ENCODE peak calls at places on chromosomes 1 and 21, in seven cellular contexts. C, F, J, Q, W, E and D are unnamed samples. For H3K4me1, the result is how much of the 10 kb centered on the place peaks cover.

GRCh38 chr1:51439895-51440294 is 79.2 kb downstream of the EPS15 start:
- DNase-seq in C (no peak), F (no peak), J (no peak), Q (no peak), W (no peak), E (no peak), D (no peak)

GRCh38 chr1:212609701-212610574 is 1.4 kb downstream of the ATF3 start:
- DNase-seq in C (peak), F (peak), J (no peak), Q (no peak), W (no peak), E (no peak), D (no peak)

GRCh38 chr1:25026757-25027450 is 96.8 kb upstream of the RUNX3 start:
- DNase-seq in C (no peak), F (no peak), J (no peak), Q (no peak), W (no peak), E (no peak), D (peak)

GRCh38 chr1:54863267-54863665 is 23.7 kb downstream of the DHCR24 start:
- DNase-seq in C (no peak), F (no peak), J (no peak), Q (no peak), W (no peak), E (no peak), D (no peak)

GRCh38 chr1:202656951-202657646 is 53.2 kb downstream of the SYT2 start:
- DNase-seq in C (no peak), F (no peak), J (no peak), Q (peak), W (peak), E (no peak), D (no peak)

GRCh38 chr1:40772146-40772770 is 11.3 kb upstream of the KCNQ4 start:
- DNase-seq in C (no peak), F (no peak), J (no peak), Q (no peak), W (no peak), E (no peak), D (no peak)

GRCh38 chr21:34994646-34995631 is 54.2 kb downstream of the RUNX1 start:
- DNase-seq in C (no peak), F (peak), J (no peak), Q (no peak), W (no peak), E (no peak), D (no peak)

GRCh38 chr1:28718601-28719331 is 18.0 kb upstream of the YTHDF2 start:
- DNase-seq in C (no peak), F (no peak), J (no peak), Q (peak), W (no peak), E (no peak), D (no peak)

GRCh38 chr1:204989266-204990058 is 53.5 kb upstream of the CNTN2 start:
- DNase-seq in C (peak), F (peak), J (peak), Q (peak), W (peak), E (peak), D (peak)

GRCh38 chr1:63601061-63601460 is 7.8 kb downstream of the PGM1 start:
- DNase-seq in C (no peak), F (no peak), J (no peak), Q (no peak), W (no peak), E (no peak), D (no peak)
- H3K4me1 ChIP-seq in C (under half), F (under half), J (under half), Q (under half), W (half or more), E (under half), D (under half)

DNA sequence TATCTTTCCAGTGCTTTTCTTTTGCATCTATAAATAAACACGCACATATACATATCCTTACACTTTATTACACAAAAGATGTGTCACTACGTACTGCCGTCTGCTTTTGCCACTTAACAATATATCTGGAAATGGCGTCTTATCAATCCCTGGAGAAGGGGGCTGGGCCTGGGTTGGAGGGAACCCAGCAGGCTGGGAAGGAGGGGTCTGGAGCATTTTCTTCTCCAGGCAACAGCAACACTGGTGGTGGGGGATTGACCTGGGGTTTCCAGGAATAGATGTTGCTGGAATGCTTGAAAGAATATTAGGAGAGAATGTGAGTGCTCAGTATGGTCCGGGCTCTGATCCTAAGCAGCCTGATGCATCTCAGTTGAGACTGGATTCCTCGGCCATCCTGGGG is 98.8 kb downstream of the SIK1 start:
- DNase-seq in C (no peak), F (no peak), J (no peak), Q (no peak), W (no peak), E (no peak), D (peak)
- TF ChIP-seq POLR2A in C (no peak), F (no peak), J (no peak), Q (no peak), W (no peak), E (no peak), D (no peak)

DNA sequence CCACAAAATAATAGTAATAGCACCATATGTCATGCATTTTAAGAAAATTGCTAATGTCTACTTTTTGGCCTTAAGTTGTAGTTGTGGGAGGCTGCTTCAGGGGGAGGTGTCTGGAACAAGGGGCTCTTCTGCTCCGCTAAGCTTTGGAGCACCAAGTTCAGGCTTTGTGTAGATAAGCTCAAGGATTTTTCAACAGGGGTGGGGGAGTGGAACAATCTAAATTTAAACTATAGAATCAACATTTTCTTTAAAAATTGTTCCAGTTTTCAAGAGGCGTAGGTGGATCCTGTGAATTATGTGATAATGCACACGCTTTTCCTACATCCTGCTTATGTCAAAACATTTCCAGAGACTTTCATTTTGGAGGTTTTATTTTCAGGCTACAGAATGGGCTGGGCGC is 9.8 kb downstream of the ATP1A1 start:
- DNase-seq in C (no peak), F (no peak), J (no peak), Q (no peak), W (no peak), E (no peak), D (no peak)
- H3K4me1 ChIP-seq in C (under half), F (half or more), J (half or more), Q (under half), W (half or more), E (under half), D (under half)

GRCh38 chr1:33182896-33183295 is 1.1 kb upstream of the TRIM62 start:
- DNase-seq in C (no peak), F (no peak), J (no peak), Q (no peak), W (no peak), E (no peak), D (no peak)

GRCh38 chr1:33182452-33182851 is 609 bp upstream of the TRIM62 start:
- DNase-seq in C (peak), F (peak), J (no peak), Q (no peak), W (no peak), E (peak), D (no peak)

GRCh38 chr1:33180226-33181037 is 1.4 kb downstream of the TRIM62 start:
- DNase-seq in C (peak), F (peak), J (peak), Q (peak), W (peak), E (peak), D (peak)

GRCh38 chr1:33181906-33182305 is at the start of gene TRIM62:
- DNase-seq in C (peak), F (peak), J (peak), Q (peak), W (peak), E (peak), D (peak)

GRCh38 chr1:33181038-33181861 is 593 bp downstream of the TRIM62 start:
- DNase-seq in C (peak), F (peak), J (no peak), Q (peak), W (no peak), E (peak), D (peak)
- TF ChIP-seq POLR2A in C (peak), F (no peak), J (peak), Q (no peak), W (no peak), E (no peak), D (no peak)

DNA sequence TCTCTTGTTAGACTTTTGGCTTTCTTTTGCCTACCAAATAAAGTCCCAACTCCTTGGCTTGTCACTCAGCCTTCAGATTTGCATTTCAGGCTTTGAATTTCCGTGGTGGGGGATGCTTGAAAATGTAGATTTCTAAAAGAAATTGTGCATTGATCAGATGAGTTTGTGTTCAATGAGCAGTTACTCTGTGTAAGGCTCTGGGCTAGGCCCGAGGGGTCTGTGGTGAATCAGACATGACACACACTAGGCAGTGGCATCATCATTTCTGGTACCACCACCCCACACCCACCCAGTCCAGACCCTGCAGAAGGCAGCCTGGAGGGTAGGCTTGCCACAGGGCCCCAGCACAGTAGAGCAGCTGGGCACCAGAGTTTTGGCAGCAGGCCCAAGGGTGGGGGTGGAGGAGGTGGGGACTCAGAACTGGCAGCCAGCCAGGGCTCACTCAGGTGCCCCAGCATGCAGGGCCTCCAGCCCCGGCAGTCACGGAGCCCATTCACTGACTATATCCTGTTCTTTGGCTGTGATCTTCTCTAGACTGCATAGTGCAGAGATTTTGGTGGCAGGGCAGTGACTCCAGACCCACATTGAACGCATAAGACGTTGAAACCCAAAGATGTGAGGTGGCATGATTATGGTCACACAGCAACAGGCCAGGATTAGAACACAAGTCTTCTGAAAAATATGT is 97.2 kb upstream of the ARTN start:
- DNase-seq in C (no peak), F (peak), J (no peak), Q (no peak), W (peak), E (peak), D (peak)
- H3K4me1 ChIP-seq in C (under half), F (under half), J (half or more), Q (under half), W (under half), E (under half), D (under half)

GRCh38 chr1:115225993-115226700 is 111.9 kb downstream of the NGF start:
- DNase-seq in C (no peak), F (no peak), J (no peak), Q (no peak), W (no peak), E (no peak), D (no peak)
- TF ChIP-seq POLR2A in C (no peak), F (no peak), J (no peak), Q (no peak), W (no peak), E (no peak), D (no peak)

GRCh38 chr1:156119503-156120209 is 5.1 kb downstream of the LMNA start:
- DNase-seq in C (no peak), F (peak), J (no peak), Q (no peak), W (no peak), E (peak), D (no peak)

GRCh38 chr1:156115514-156116374 is 1.2 kb downstream of the LMNA start:
- DNase-seq in C (peak), F (peak), J (no peak), Q (peak), W (peak), E (peak), D (peak)

GRCh38 chr1:156117414-156118174 is 3.1 kb downstream of the LMNA start:
- DNase-seq in C (no peak), F (no peak), J (no peak), Q (no peak), W (no peak), E (no peak), D (no peak)

GRCh38 chr1:156120318-156120717 is 5.8 kb downstream of the LMNA start:
- DNase-seq in C (no peak), F (no peak), J (no peak), Q (no peak), W (no peak), E (no peak), D (no peak)

GRCh38 chr1:156118175-156118868 is 3.8 kb downstream of the LMNA start:
- DNase-seq in C (peak), F (peak), J (peak), Q (no peak), W (peak), E (no peak), D (peak)
- H3K4me1 ChIP-seq in C (half or more), F (half or more), J (half or more), Q (half or more), W (half or more), E (under half), D (under half)

DNA sequence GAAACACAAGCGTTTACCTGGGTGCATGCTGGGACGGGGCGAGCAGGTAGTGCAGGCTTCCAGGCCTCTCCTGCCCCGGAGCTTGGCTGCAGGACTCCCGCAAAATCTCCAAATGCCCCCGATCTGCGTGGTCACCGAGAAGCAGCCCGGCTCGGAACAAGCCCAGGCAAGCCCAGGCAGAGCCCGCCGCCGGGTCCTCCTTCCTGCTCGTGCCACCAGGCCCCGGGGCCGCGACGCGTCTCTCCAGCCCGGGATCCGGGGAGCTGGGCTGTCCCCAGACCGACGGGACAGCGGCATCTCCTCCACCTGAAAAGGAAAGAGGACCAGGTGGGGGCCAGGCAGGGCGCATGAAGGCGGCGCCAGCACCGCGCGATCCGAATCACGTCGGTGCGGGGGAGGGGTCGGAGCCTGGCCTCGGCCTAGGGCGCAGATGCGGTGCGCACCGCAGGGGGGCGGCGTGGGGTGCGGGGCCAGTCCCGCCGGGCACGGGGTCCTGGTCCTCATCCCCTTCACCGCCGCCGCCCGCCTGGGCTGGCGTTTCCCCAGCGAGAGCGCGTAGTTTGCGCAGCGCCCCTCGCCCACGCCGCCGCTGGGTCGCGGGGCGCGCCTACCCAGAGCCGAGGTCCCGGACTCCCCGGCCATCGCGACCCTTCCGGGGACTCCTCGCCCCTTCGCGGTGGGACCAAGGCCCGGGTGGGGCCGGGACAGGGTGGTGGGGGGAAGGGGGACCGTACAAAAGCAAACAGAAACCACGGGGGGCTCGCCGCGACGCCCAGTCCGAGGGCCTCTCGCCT is 52.4 kb upstream of the H6PD start:
- DNase-seq in C (no peak), F (no peak), J (no peak), Q (peak), W (peak), E (peak), D (peak)
- TF ChIP-seq POLR2A in C (peak), F (peak), J (peak), Q (peak), W (peak), E (no peak), D (peak)

GRCh38 chr1:208132287-208132882 is 111.8 kb downstream of the PLXNA2 start:
- DNase-seq in C (peak), F (peak), J (peak), Q (peak), W (peak), E (peak), D (peak)
- H3K4me1 ChIP-seq in C (under half), F (under half), J (under half), Q (under half), W (under half), E (under half), D (under half)